ENCODE peak calls at places on chromosomes 3 and 15, in eight cellular contexts. One of them, this sample, is unnamed.
A peak's percentile ranks its signal among the peaks of the same experiment; 100 is the strongest.

GRCh38 chr3:76700323-76700722 is 339.6 kb upstream of the ROBO2 start:
- DNase-seq in K562: no peak
- DNase-seq in sigmoid colon: no peak
- DNase-seq in breast epithelium: no peak
- DNase-seq in HL-60: no peak
- DNase-seq in transverse colon: no peak
- DNase-seq in endothelial cell of umbilical vein: no peak
- DNase-seq in Panc1: no peak
- DNase-seq in this sample: no peak

GRCh38 chr15:63233667-63234419 is 43.6 kb upstream of the APH1B start:
- DNase-seq in K562: no peak
- DNase-seq in sigmoid colon: no peak
- DNase-seq in breast epithelium: no peak
- DNase-seq in HL-60: no peak
- DNase-seq in transverse colon: no peak
- DNase-seq in endothelial cell of umbilical vein: peak; percentile 90
- DNase-seq in Panc1: no peak
- DNase-seq in this sample: no peak

GRCh38 chr3:194265996-194266657 is 85.0 kb downstream of the CPN2 start:
- DNase-seq in K562: no peak
- DNase-seq in sigmoid colon: no peak
- DNase-seq in breast epithelium: no peak
- DNase-seq in HL-60: no peak
- DNase-seq in transverse colon: no peak
- DNase-seq in endothelial cell of umbilical vein: peak; percentile 78
- DNase-seq in Panc1: no peak
- DNase-seq in this sample: no peak

GRCh38 chr3:106814231-106814630 is 563.0 kb upstream of the CCDC54 start:
- DNase-seq in K562: no peak
- DNase-seq in sigmoid colon: no peak
- DNase-seq in breast epithelium: no peak
- DNase-seq in HL-60: no peak
- DNase-seq in transverse colon: no peak
- DNase-seq in endothelial cell of umbilical vein: no peak
- DNase-seq in Panc1: no peak
- DNase-seq in this sample: no peak

GRCh38 chr15:82533801-82534200 is 6.5 kb downstream of the RPS17 start:
- DNase-seq in K562: peak; percentile 5
- DNase-seq in sigmoid colon: no peak
- DNase-seq in breast epithelium: no peak
- DNase-seq in HL-60: no peak
- DNase-seq in transverse colon: no peak
- DNase-seq in endothelial cell of umbilical vein: no peak
- DNase-seq in Panc1: no peak
- DNase-seq in this sample: no peak

GRCh38 chr3:191246628-191247027 is 47.6 kb downstream of the OSTN start:
- DNase-seq in K562: no peak
- DNase-seq in sigmoid colon: no peak
- DNase-seq in breast epithelium: no peak
- DNase-seq in HL-60: no peak
- DNase-seq in transverse colon: no peak
- DNase-seq in endothelial cell of umbilical vein: peak; percentile 19
- DNase-seq in Panc1: no peak
- DNase-seq in this sample: no peak

GRCh38 chr3:159953320-159953719 is 35.3 kb upstream of the IL12A start:
- DNase-seq in K562: no peak
- DNase-seq in sigmoid colon: no peak
- DNase-seq in breast epithelium: no peak
- DNase-seq in HL-60: peak; percentile 26
- DNase-seq in transverse colon: no peak
- DNase-seq in endothelial cell of umbilical vein: no peak
- DNase-seq in Panc1: no peak
- DNase-seq in this sample: no peak

GRCh38 chr3:66083961-66084270 is 45.2 kb upstream of the MAGI1 start:
- DNase-seq in K562: no peak
- DNase-seq in sigmoid colon: no peak
- DNase-seq in breast epithelium: no peak
- DNase-seq in HL-60: no peak
- DNase-seq in transverse colon: no peak
- DNase-seq in endothelial cell of umbilical vein: no peak
- DNase-seq in Panc1: no peak
- DNase-seq in this sample: no peak

GRCh38 chr3:14537590-14538450 is 2.3 kb downstream of the GRIP2 start:
- DNase-seq in K562: peak; percentile 90
- DNase-seq in sigmoid colon: peak; percentile 27
- DNase-seq in breast epithelium: no peak
- DNase-seq in HL-60: no peak
- DNase-seq in transverse colon: no peak
- DNase-seq in endothelial cell of umbilical vein: no peak
- DNase-seq in Panc1: no peak
- DNase-seq in this sample: no peak

GRCh38 chr15:64907991-64908390 is 3.7 kb upstream of the ANKDD1A start:
- DNase-seq in K562: no peak
- DNase-seq in sigmoid colon: no peak
- DNase-seq in breast epithelium: no peak
- DNase-seq in HL-60: no peak
- DNase-seq in transverse colon: no peak
- DNase-seq in endothelial cell of umbilical vein: no peak
- DNase-seq in Panc1: no peak
- DNase-seq in this sample: no peak

GRCh38 chr15:66261056-66261455 is 7.5 kb upstream of the MEGF11 start:
- DNase-seq in K562: no peak
- DNase-seq in sigmoid colon: no peak
- DNase-seq in breast epithelium: no peak
- DNase-seq in HL-60: no peak
- DNase-seq in transverse colon: no peak
- DNase-seq in endothelial cell of umbilical vein: no peak
- DNase-seq in Panc1: no peak
- DNase-seq in this sample: peak; percentile 16

GRCh38 chr15:34239151-34239761 is 14.4 kb downstream of the EMC4 start:
- DNase-seq in K562: no peak
- DNase-seq in sigmoid colon: no peak
- DNase-seq in breast epithelium: no peak
- DNase-seq in HL-60: no peak
- DNase-seq in transverse colon: no peak
- DNase-seq in endothelial cell of umbilical vein: peak; percentile 78
- DNase-seq in Panc1: peak; percentile 76
- DNase-seq in this sample: no peak

GRCh38 chr3:107068980-107069379 is 308.3 kb upstream of the CCDC54 start:
- DNase-seq in K562: no peak
- DNase-seq in sigmoid colon: no peak
- DNase-seq in breast epithelium: no peak
- DNase-seq in HL-60: no peak
- DNase-seq in transverse colon: no peak
- DNase-seq in endothelial cell of umbilical vein: peak; percentile 73
- DNase-seq in Panc1: no peak
- DNase-seq in this sample: no peak

GRCh38 chr3:195574497-195575304 is 9.0 kb downstream of the APOD start:
- DNase-seq in K562: no peak
- DNase-seq in sigmoid colon: no peak
- DNase-seq in breast epithelium: no peak
- DNase-seq in HL-60: no peak
- DNase-seq in transverse colon: no peak
- DNase-seq in endothelial cell of umbilical vein: no peak
- DNase-seq in Panc1: no peak
- DNase-seq in this sample: no peak

GRCh38 chr3:143822374-143822773 is 25.9 kb downstream of the SLC9A9 start:
- DNase-seq in K562: no peak
- DNase-seq in sigmoid colon: peak; percentile 68
- DNase-seq in breast epithelium: no peak
- DNase-seq in HL-60: no peak
- DNase-seq in transverse colon: no peak
- DNase-seq in endothelial cell of umbilical vein: no peak
- DNase-seq in Panc1: no peak
- DNase-seq in this sample: no peak

GRCh38 chr15:41774062-41774872 is at the start of gene MAPKBP1:
- DNase-seq in K562: peak; percentile 95
- DNase-seq in sigmoid colon: peak; percentile 98
- DNase-seq in breast epithelium: peak; percentile 96
- DNase-seq in HL-60: peak; percentile 99
- DNase-seq in transverse colon: peak; percentile 98
- DNase-seq in endothelial cell of umbilical vein: peak; percentile 99
- DNase-seq in Panc1: peak; percentile 91
- DNase-seq in this sample: peak; percentile 97

GRCh38 chr3:159548675-159549335 is 439.8 kb upstream of the IL12A start:
- DNase-seq in K562: no peak
- DNase-seq in sigmoid colon: no peak
- DNase-seq in breast epithelium: no peak
- DNase-seq in HL-60: no peak
- DNase-seq in transverse colon: no peak
- DNase-seq in endothelial cell of umbilical vein: no peak
- DNase-seq in Panc1: no peak
- DNase-seq in this sample: no peak

GRCh38 chr3:10693457-10693856 is 122.6 kb upstream of the SLC6A11 start:
- DNase-seq in K562: no peak
- DNase-seq in sigmoid colon: no peak
- DNase-seq in breast epithelium: no peak
- DNase-seq in HL-60: no peak
- DNase-seq in transverse colon: no peak
- DNase-seq in endothelial cell of umbilical vein: no peak
- DNase-seq in Panc1: no peak
- DNase-seq in this sample: no peak

GRCh38 chr3:169527539-169527938 is 136.0 kb downstream of the MECOM start:
- DNase-seq in K562: no peak
- DNase-seq in sigmoid colon: no peak
- DNase-seq in breast epithelium: no peak
- DNase-seq in HL-60: no peak
- DNase-seq in transverse colon: no peak
- DNase-seq in endothelial cell of umbilical vein: peak; percentile 49
- DNase-seq in Panc1: no peak
- DNase-seq in this sample: no peak

GRCh38 chr3:197022405-197023231 is 7.0 kb downstream of the MELTF start:
- DNase-seq in K562: no peak
- DNase-seq in sigmoid colon: peak; percentile 32
- DNase-seq in breast epithelium: no peak
- DNase-seq in HL-60: no peak
- DNase-seq in transverse colon: no peak
- DNase-seq in endothelial cell of umbilical vein: no peak
- DNase-seq in Panc1: no peak
- DNase-seq in this sample: no peak

GRCh38 chr3:115402651-115403050 is 220.7 kb upstream of the GAP43 start:
- DNase-seq in K562: no peak
- DNase-seq in sigmoid colon: no peak
- DNase-seq in breast epithelium: no peak
- DNase-seq in HL-60: no peak
- DNase-seq in transverse colon: no peak
- DNase-seq in endothelial cell of umbilical vein: no peak
- DNase-seq in Panc1: no peak
- DNase-seq in this sample: no peak

GRCh38 chr3:52248816-52249547 is 3.4 kb downstream of the PPM1M start:
- DNase-seq in K562: no peak
- DNase-seq in sigmoid colon: peak; percentile 81
- DNase-seq in breast epithelium: no peak
- DNase-seq in HL-60: no peak
- DNase-seq in transverse colon: no peak
- DNase-seq in endothelial cell of umbilical vein: peak; percentile 38
- DNase-seq in Panc1: no peak
- DNase-seq in this sample: no peak

GRCh38 chr15:90531147-90531546 is 1.4 kb downstream of the CRTC3 start:
- DNase-seq in K562: peak; percentile 24
- DNase-seq in sigmoid colon: no peak
- DNase-seq in breast epithelium: no peak
- DNase-seq in HL-60: no peak
- DNase-seq in transverse colon: no peak
- DNase-seq in endothelial cell of umbilical vein: no peak
- DNase-seq in Panc1: no peak
- DNase-seq in this sample: no peak

GRCh38 chr15:78749831-78750230 is 61.4 kb downstream of the ADAMTS7 start:
- DNase-seq in K562: no peak
- DNase-seq in sigmoid colon: peak; percentile 59
- DNase-seq in breast epithelium: no peak
- DNase-seq in HL-60: no peak
- DNase-seq in transverse colon: peak; percentile 6
- DNase-seq in endothelial cell of umbilical vein: no peak
- DNase-seq in Panc1: no peak
- DNase-seq in this sample: no peak

GRCh38 chr3:87546216-87546615 is 269.8 kb upstream of the POU1F1 start:
- DNase-seq in K562: no peak
- DNase-seq in sigmoid colon: no peak
- DNase-seq in breast epithelium: no peak
- DNase-seq in HL-60: no peak
- DNase-seq in transverse colon: no peak
- DNase-seq in endothelial cell of umbilical vein: no peak
- DNase-seq in Panc1: no peak
- DNase-seq in this sample: no peak

GRCh38 chr3:128289534-128289933 is 136.3 kb downstream of the EEFSEC start:
- DNase-seq in K562: no peak
- DNase-seq in sigmoid colon: no peak
- DNase-seq in breast epithelium: no peak
- DNase-seq in HL-60: no peak
- DNase-seq in transverse colon: no peak
- DNase-seq in endothelial cell of umbilical vein: no peak
- DNase-seq in Panc1: no peak
- DNase-seq in this sample: no peak

GRCh38 chr3:43031490-43032216 is 52.5 kb downstream of the GASK1A start:
- DNase-seq in K562: no peak
- DNase-seq in sigmoid colon: peak; percentile 80
- DNase-seq in breast epithelium: no peak
- DNase-seq in HL-60: peak; percentile 56
- DNase-seq in transverse colon: no peak
- DNase-seq in endothelial cell of umbilical vein: no peak
- DNase-seq in Panc1: no peak
- DNase-seq in this sample: no peak
- TF ChIP-seq POLR2AphosphoS5 in K562: no peak
- TF ChIP-seq POLR2AphosphoS5 in sigmoid colon: no peak
- TF ChIP-seq POLR2AphosphoS5 in breast epithelium: no peak
- TF ChIP-seq POLR2AphosphoS5 in HL-60: no peak
- TF ChIP-seq POLR2AphosphoS5 in transverse colon: no peak
- TF ChIP-seq POLR2AphosphoS5 in endothelial cell of umbilical vein: no peak
- TF ChIP-seq POLR2AphosphoS5 in Panc1: no peak
- TF ChIP-seq POLR2AphosphoS5 in this sample: no peak

GRCh38 chr3:24886511-24886910 is 391.9 kb upstream of the THRB start:
- DNase-seq in K562: no peak
- DNase-seq in sigmoid colon: no peak
- DNase-seq in breast epithelium: no peak
- DNase-seq in HL-60: no peak
- DNase-seq in transverse colon: no peak
- DNase-seq in endothelial cell of umbilical vein: no peak
- DNase-seq in Panc1: no peak
- DNase-seq in this sample: no peak

GRCh38 chr3:24881239-24881638 is 386.6 kb upstream of the THRB start:
- DNase-seq in K562: no peak
- DNase-seq in sigmoid colon: no peak
- DNase-seq in breast epithelium: no peak
- DNase-seq in HL-60: no peak
- DNase-seq in transverse colon: no peak
- DNase-seq in endothelial cell of umbilical vein: no peak
- DNase-seq in Panc1: no peak
- DNase-seq in this sample: no peak
- H3K4me3 ChIP-seq in K562: no peak overlapping the region
- H3K4me3 ChIP-seq in sigmoid colon: no peak overlapping the region
- H3K4me3 ChIP-seq in breast epithelium: no peak overlapping the region
- H3K4me3 ChIP-seq in HL-60: no peak overlapping the region
- H3K4me3 ChIP-seq in transverse colon: no peak overlapping the region
- H3K4me3 ChIP-seq in endothelial cell of umbilical vein: no peak overlapping the region
- H3K4me3 ChIP-seq in Panc1: no peak overlapping the region
- H3K4me3 ChIP-seq in this sample: no peak overlapping the region

GRCh38 chr15:32677238-32677750 is 35.8 kb downstream of the SCG5 start:
- DNase-seq in K562: no peak
- DNase-seq in sigmoid colon: no peak
- DNase-seq in breast epithelium: no peak
- DNase-seq in HL-60: no peak
- DNase-seq in transverse colon: no peak
- DNase-seq in endothelial cell of umbilical vein: no peak
- DNase-seq in Panc1: no peak
- DNase-seq in this sample: no peak
- TF ChIP-seq POLR2AphosphoS5 in K562: no peak
- TF ChIP-seq POLR2AphosphoS5 in sigmoid colon: no peak
- TF ChIP-seq POLR2AphosphoS5 in breast epithelium: no peak
- TF ChIP-seq POLR2AphosphoS5 in HL-60: no peak
- TF ChIP-seq POLR2AphosphoS5 in transverse colon: no peak
- TF ChIP-seq POLR2AphosphoS5 in endothelial cell of umbilical vein: no peak
- TF ChIP-seq POLR2AphosphoS5 in Panc1: no peak
- TF ChIP-seq POLR2AphosphoS5 in this sample: no peak

GRCh38 chr3:42072583-42072924 is 18.6 kb upstream of the TRAK1 start:
- DNase-seq in K562: no peak
- DNase-seq in sigmoid colon: no peak
- DNase-seq in breast epithelium: no peak
- DNase-seq in HL-60: no peak
- DNase-seq in transverse colon: no peak
- DNase-seq in endothelial cell of umbilical vein: no peak
- DNase-seq in Panc1: no peak
- DNase-seq in this sample: no peak
- H3K4me3 ChIP-seq in K562: no peak overlapping the region
- H3K4me3 ChIP-seq in sigmoid colon: no peak overlapping the region
- H3K4me3 ChIP-seq in breast epithelium: no peak overlapping the region
- H3K4me3 ChIP-seq in HL-60: no peak overlapping the region
- H3K4me3 ChIP-seq in transverse colon: peak overlapping the region; percentile 1
- H3K4me3 ChIP-seq in endothelial cell of umbilical vein: no peak overlapping the region
- H3K4me3 ChIP-seq in Panc1: peak overlapping the region; percentile 53
- H3K4me3 ChIP-seq in this sample: no peak overlapping the region